ENCODE peak calls at places on chromosomes 5 and 9, in nine cellular contexts. X is epithelial cell of esophagus, V is AG04450, M is GM13977, Y is lower leg skin, H is psoas muscle, I is choroid plexus epithelial cell, Z is GM13976, P is WTC11. F is an unnamed sample.

GRCh38 chr9:14768561-14769234 is 46.2 kb upstream of the CER1 start:
- DNase-seq in X (peak; percentile 65), V (peak; percentile 21), M (peak; percentile 39), Y (no peak), H (no peak), I (peak; percentile 77), Z (peak; percentile 22), P (peak; percentile 18), F (no peak)

GRCh38 chr5:127072861-127073846 is at the start of gene C5orf63:
- DNase-seq in X (peak; percentile 55), V (no peak), M (peak; percentile 85), Y (no peak), H (peak; percentile 84), I (peak; percentile 20), Z (peak; percentile 86), P (peak; percentile 53), F (no peak)

GRCh38 chr9:101999441-101999840 is 261.0 kb upstream of the GRIN3A start:
- DNase-seq in X (no peak), V (no peak), M (no peak), Y (no peak), H (no peak), I (no peak), Z (no peak), P (no peak), F (no peak)

GRCh38 chr5:52948418-52949076 is 40.6 kb upstream of the ITGA2 start:
- DNase-seq in X (peak; percentile 83), V (peak; percentile 69), M (peak; percentile 57), Y (peak; percentile 69), H (no peak), I (peak; percentile 93), Z (peak; percentile 59), P (peak; percentile 60), F (no peak)

GRCh38 chr5:922041-922744 is 29.5 kb downstream of the TRIP13 start:
- DNase-seq in X (no peak), V (no peak), M (no peak), Y (no peak), H (no peak), I (no peak), Z (no peak), P (no peak), F (no peak)

GRCh38 chr5:28214292-28214691 is 1175.9 kb upstream of the CDH9 start:
- DNase-seq in X (no peak), V (no peak), M (no peak), Y (no peak), H (no peak), I (no peak), Z (no peak), P (no peak), F (no peak)

GRCh38 chr5:106288977-106289376 is 1381.8 kb downstream of the EFNA5 start:
- DNase-seq in X (peak; percentile 55), V (no peak), M (no peak), Y (no peak), H (no peak), I (peak; percentile 13), Z (no peak), P (no peak), F (no peak)

GRCh38 chr5:151098185-151098813 is 17.5 kb upstream of the TNIP1 start:
- DNase-seq in X (no peak), V (no peak), M (peak; percentile 74), Y (no peak), H (no peak), I (no peak), Z (peak; percentile 84), P (no peak), F (no peak)

GRCh38 chr5:98865690-98866089 is 63.1 kb downstream of the CHD1 start:
- DNase-seq in X (no peak), V (no peak), M (no peak), Y (no peak), H (no peak), I (no peak), Z (no peak), P (no peak), F (no peak)

GRCh38 chr9:82466616-82467251 is 478.2 kb downstream of the SPATA31D1 start:
- DNase-seq in X (peak; percentile 26), V (no peak), M (no peak), Y (no peak), H (no peak), I (peak; percentile 20), Z (no peak), P (peak; percentile 81), F (no peak)

GRCh38 chr5:149404746-149405549 is 25.9 kb upstream of the IL17B start:
- DNase-seq in X (peak; percentile 42), V (no peak), M (no peak), Y (no peak), H (no peak), I (peak; percentile 88), Z (no peak), P (no peak), F (peak; percentile 82)

GRCh38 chr5:149407331-149408251 is 28.5 kb upstream of the IL17B start:
- DNase-seq in X (no peak), V (no peak), M (no peak), Y (no peak), H (no peak), I (peak; percentile 50), Z (no peak), P (no peak), F (no peak)

GRCh38 chr5:149406979-149407306 is 27.9 kb upstream of the IL17B start:
- DNase-seq in X (no peak), V (no peak), M (no peak), Y (no peak), H (no peak), I (no peak), Z (no peak), P (no peak), F (no peak)

GRCh38 chr5:149405550-149406202 is 26.6 kb upstream of the IL17B start:
- DNase-seq in X (no peak), V (no peak), M (no peak), Y (no peak), H (no peak), I (no peak), Z (no peak), P (no peak), F (no peak)

DNA sequence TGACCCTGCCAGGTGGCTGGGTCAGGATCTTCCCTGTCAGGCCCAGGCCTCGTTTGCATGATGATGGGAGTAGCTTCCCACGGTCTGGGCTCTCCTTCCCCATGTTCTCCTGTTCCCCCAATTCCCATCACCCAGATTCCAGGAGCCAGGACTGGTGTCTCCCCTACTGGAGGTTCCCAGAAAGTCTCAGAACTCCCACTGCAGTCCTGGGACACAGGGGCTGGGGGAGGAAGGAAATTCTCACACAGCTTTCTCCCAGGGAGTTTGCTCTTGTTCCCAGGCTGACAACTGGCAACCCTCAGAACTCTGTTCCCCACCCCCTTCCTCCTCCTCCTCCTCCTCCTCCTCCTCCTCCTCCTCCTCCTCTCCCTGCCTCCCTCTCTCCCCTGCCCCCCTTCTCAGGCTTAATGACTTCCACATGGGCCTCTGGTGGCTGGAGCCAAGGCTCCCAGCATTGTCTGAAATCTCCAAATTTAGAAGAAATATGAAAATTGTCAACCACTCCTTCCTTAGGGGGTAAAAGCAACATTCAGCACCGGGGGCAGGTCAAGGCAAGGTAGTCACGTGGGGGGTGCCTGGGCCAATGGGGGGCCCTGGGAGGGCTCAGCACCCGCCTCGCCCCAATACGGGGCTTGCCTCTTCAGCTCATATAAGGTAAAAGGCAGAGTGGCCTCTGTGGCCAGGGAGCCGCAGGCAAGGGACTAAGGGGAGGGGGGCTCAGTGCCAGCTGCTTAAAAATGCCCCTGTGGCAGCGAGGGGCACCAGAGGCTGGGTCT is 27.3 kb upstream of the IL17B start:
- DNase-seq in X (no peak), V (peak; percentile 88), M (no peak), Y (no peak), H (peak; percentile 68), I (peak; percentile 85), Z (no peak), P (peak; percentile 41), F (peak; percentile 93)
- TF ChIP-seq CTCF in X (no peak), V (peak; percentile 34), M (no peak), Y (no peak), H (no peak), I (no peak), Z (no peak), P (no peak), F (peak; percentile 18)

GRCh38 chr5:18113724-18114123 is 479.5 kb downstream of the TAF11L14 start:
- DNase-seq in X (peak; percentile 44), V (no peak), M (no peak), Y (no peak), H (no peak), I (peak; percentile 66), Z (no peak), P (no peak), F (no peak)
- TF ChIP-seq CTCF in X (peak; percentile 59), V (no peak), M (no peak), Y (no peak), H (no peak), I (peak; percentile 59), Z (no peak), P (no peak), F (peak; percentile 3)

DNA sequence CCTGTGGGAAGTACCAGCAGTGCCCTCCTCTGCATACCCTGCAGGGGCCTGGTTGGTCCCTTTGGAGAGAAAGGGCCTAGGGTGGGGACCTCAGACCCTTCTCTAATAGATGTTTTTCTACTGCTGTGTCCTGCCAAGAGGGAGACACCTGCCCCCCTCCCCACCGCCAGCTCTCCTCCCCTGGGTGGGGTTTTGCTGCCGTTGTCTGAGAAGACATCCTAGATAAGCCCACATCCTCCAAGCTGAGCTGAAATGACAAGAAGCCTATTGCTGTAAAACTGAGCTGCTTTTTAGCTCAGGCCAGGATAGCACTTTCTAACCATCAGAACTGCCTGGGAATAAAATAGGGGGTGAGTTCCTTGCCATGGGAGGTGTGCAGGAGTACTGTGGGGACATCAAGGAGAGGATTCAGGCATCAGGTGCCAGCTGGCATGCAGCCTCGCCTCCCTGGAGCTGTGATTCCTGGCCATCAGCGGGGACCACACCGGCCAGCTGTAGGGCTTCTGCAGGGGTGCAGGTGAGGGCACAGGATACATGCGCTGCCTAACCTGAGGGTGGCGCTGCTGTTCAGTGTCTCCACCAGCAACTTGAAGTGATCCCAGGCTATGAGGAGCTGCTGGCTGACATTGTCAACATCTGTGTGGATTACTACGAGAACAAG is 37.9 kb downstream of the CYFIP2 start:
- DNase-seq in X (no peak), V (no peak), M (no peak), Y (no peak), H (peak; percentile 62), I (no peak), Z (no peak), P (peak; percentile 85), F (no peak)
- TF ChIP-seq CTCF in X (no peak), V (peak; percentile 7), M (peak; percentile 15), Y (no peak), H (no peak), I (peak; percentile 33), Z (peak; percentile 4), P (peak; percentile 65), F (no peak)

GRCh38 chr9:23769307-23769935 is 56.6 kb downstream of the ELAVL2 start:
- DNase-seq in X (peak; percentile 98), V (peak; percentile 30), M (no peak), Y (peak; percentile 16), H (no peak), I (peak; percentile 5), Z (no peak), P (no peak), F (peak; percentile 17)

GRCh38 chr9:23772384-23772783 is 53.7 kb downstream of the ELAVL2 start:
- DNase-seq in X (no peak), V (no peak), M (no peak), Y (no peak), H (no peak), I (no peak), Z (no peak), P (no peak), F (no peak)

GRCh38 chr9:23771746-23772145 is 54.3 kb downstream of the ELAVL2 start:
- DNase-seq in X (no peak), V (no peak), M (no peak), Y (no peak), H (no peak), I (no peak), Z (no peak), P (no peak), F (no peak)

GRCh38 chr9:23766613-23767012 is 59.4 kb downstream of the ELAVL2 start:
- DNase-seq in X (no peak), V (no peak), M (no peak), Y (no peak), H (no peak), I (no peak), Z (no peak), P (no peak), F (no peak)

GRCh38 chr9:23768861-23769260 is 57.2 kb downstream of the ELAVL2 start:
- DNase-seq in X (no peak), V (no peak), M (no peak), Y (no peak), H (no peak), I (no peak), Z (no peak), P (no peak), F (no peak)
- TF ChIP-seq CTCF in X (no peak), V (no peak), M (no peak), Y (no peak), H (no peak), I (no peak), Z (no peak), P (no peak), F (no peak)

F was measured in AG04449.